ENCODE peak calls at places on chromosomes 2 and 18, in seven cellular contexts. C is BJ; I is endodermal cell; B is left cardiac atrium; J is T-cell; G is omental fat pad; W is stimulated activated CD4-positive, alpha-beta T cell treated with anti-CD3 and anti-CD28 coated beads, Interleukin-15, amount 100 ng/mL, for 1 hour. T is an unnamed sample.

GRCh38 chr2:120470717-120471060 is 124.8 kb downstream of the INHBB start:
- DNase-seq in W (no peak), J (no peak), G (no peak), B (no peak), C (no peak), I (peak), T (peak)

GRCh38 chr2:194822097-194822496 is 834.9 kb upstream of the SLC39A10 start:
- DNase-seq in B (no peak), J (no peak), G (no peak), C (no peak), W (no peak), I (no peak), T (no peak)

GRCh38 chr18:26405190-26405781 is 143.1 kb downstream of the KCTD1 start:
- DNase-seq in C (no peak), I (peak), W (no peak), G (no peak), J (no peak), B (peak), T (no peak)

GRCh38 chr18:51622676-51623075 is 425.2 kb upstream of the MEX3C start:
- DNase-seq in C (no peak), G (no peak), J (no peak), B (no peak), W (no peak), I (peak), T (no peak)

GRCh38 chr18:28357785-28358401 is 181.0 kb upstream of the CDH2 start:
- DNase-seq in I (peak), G (no peak), W (no peak), J (no peak), B (no peak), C (no peak), T (no peak)

GRCh38 chr2:84477886-84478285 is 18.8 kb upstream of the SUCLG1 start:
- DNase-seq in W (no peak), B (no peak), C (no peak), J (no peak), G (no peak), I (no peak), T (no peak)

GRCh38 chr2:135905679-135906078 is 29.4 kb upstream of the MCM6 start:
- DNase-seq in J (no peak), B (no peak), W (no peak), I (no peak), G (no peak), C (no peak), T (no peak)

GRCh38 chr2:186554450-186554849 is 35.4 kb upstream of the ITGAV start:
- DNase-seq in I (no peak), W (no peak), J (no peak), G (no peak), B (no peak), C (no peak), T (no peak)

GRCh38 chr18:48932822-48933510 is 17.8 kb downstream of the SMAD7 start:
- DNase-seq in W (no peak), B (no peak), C (no peak), I (no peak), G (no peak), J (no peak), T (no peak)

GRCh38 chr2:26086155-26086634 is 52.3 kb downstream of the RAB10 start:
- DNase-seq in G (no peak), I (no peak), J (no peak), B (no peak), W (no peak), C (peak), T (no peak)

GRCh38 chr2:207711750-207712487 is 479 bp downstream of the CCNYL1 start:
- DNase-seq in J (peak), G (no peak), B (peak), C (no peak), I (no peak), W (peak), T (no peak)

GRCh38 chr2:30871440-30871839 is 64.2 kb upstream of the CAPN13 start:
- DNase-seq in G (no peak), J (no peak), W (no peak), B (no peak), C (no peak), I (no peak), T (no peak)

GRCh38 chr18:23583071-23583865 is 3.0 kb downstream of the NPC1 start:
- DNase-seq in J (no peak), W (no peak), B (no peak), C (no peak), G (no peak), I (no peak), T (no peak)